ENCODE peak calls at places on chromosomes 1 and 21, in four cellular contexts. Q is iris pigment epithelial cell, K is NCI-H146, H is GM18507. Y is an unnamed sample.

GRCh38 chr1:43558346-43558841 is 27.7 kb downstream of the PTPRF start:
- DNase-seq in K (no peak), H (no peak), Q (peak), Y (peak)

GRCh38 chr1:35808376-35809155 is 750 bp downstream of the AGO4 start:
- DNase-seq in Q (peak), H (no peak), K (no peak), Y (no peak)

GRCh38 chr1:109791495-109792040 is 27.8 kb upstream of the EPS8L3 start:
- DNase-seq in H (no peak), Q (no peak), K (no peak), Y (no peak)

GRCh38 chr21:43866233-43866632 is 1.2 kb downstream of the AGPAT3 start:
- DNase-seq in K (no peak), Q (peak), H (no peak), Y (peak)

GRCh38 chr1:116855220-116855619 is 54.5 kb upstream of the PTGFRN start:
- DNase-seq in Q (no peak), H (no peak), K (peak), Y (peak)

GRCh38 chr1:50852889-50853288 is 107.2 kb downstream of the FAF1 start:
- DNase-seq in H (no peak), K (peak), Q (no peak), Y (no peak)

GRCh38 chr1:109091196-109092193 is 931 bp downstream of the TMEM167B start:
- DNase-seq in Q (peak), H (no peak), K (no peak), Y (peak)

GRCh38 chr21:28308516-28308915 is 684.2 kb downstream of the LTN1 start:
- DNase-seq in K (no peak), Q (peak), H (no peak), Y (peak)

Y was measured in small intestine.